ENCODE peak calls at places on chromosomes 5 and 9, in nine cellular contexts. U is psoas muscle; B is aorta; D is PC-3; K is CD8-positive, alpha-beta T cell; Y is upper lobe of right lung; G is dorsolateral prefrontal cortex; I is tibial nerve; Z is left ventricle myocardium inferior. Q is an unnamed sample.

GRCh38 chr5:66223637-66224036 is 79.5 kb downstream of the SREK1 start:
- DNase-seq in G (peak), B (no peak), Y (no peak), D (peak), K (no peak), I (no peak), Z (no peak), U (no peak), Q (no peak)

GRCh38 chr5:68074048-68074632 is 141.4 kb upstream of the PIK3R1 start:
- DNase-seq in B (no peak), G (no peak), K (no peak), Z (no peak), U (no peak), I (peak), Y (no peak), D (no peak), Q (no peak)

GRCh38 chr9:102507044-102507687 is 488.0 kb upstream of the CYLC2 start:
- DNase-seq in Z (no peak), G (no peak), K (no peak), D (no peak), U (no peak), I (no peak), Y (no peak), B (no peak), Q (no peak)

GRCh38 chr5:172943283-172943841 is 15.9 kb upstream of the RPL26L1 start:
- DNase-seq in I (no peak), D (no peak), G (no peak), Z (no peak), U (no peak), B (peak), K (no peak), Y (peak), Q (no peak)

GRCh38 chr9:137694962-137695875 is 76.4 kb downstream of the EHMT1 start:
- DNase-seq in K (no peak), B (no peak), U (peak), Y (peak), D (peak), Z (peak), I (no peak), G (peak), Q (peak)

GRCh38 chr5:132446621-132447020 is 44.0 kb downstream of the IRF1 start:
- DNase-seq in I (peak), B (no peak), Y (no peak), U (peak), G (no peak), D (no peak), K (no peak), Z (peak), Q (no peak)

GRCh38 chr5:168365581-168366081 is 74.2 kb downstream of the WWC1 start:
- DNase-seq in G (peak), D (peak), B (no peak), Y (peak), U (no peak), I (no peak), Z (no peak), K (no peak), Q (no peak)

GRCh38 chr9:134188421-134189166 is 24.2 kb upstream of the RNU6ATAC start:
- DNase-seq in Z (no peak), U (peak), B (peak), Y (peak), G (no peak), I (peak), K (no peak), D (no peak), Q (no peak)

GRCh38 chr9:109953300-109953699 is 173.3 kb downstream of the PALM2AKAP2 start:
- DNase-seq in D (no peak), K (no peak), Z (no peak), I (no peak), B (no peak), Y (no peak), G (no peak), U (no peak), Q (no peak)

GRCh38 chr9:21095561-21095960 is 17.8 kb upstream of the IFNB1 start:
- DNase-seq in K (no peak), B (no peak), I (no peak), D (peak), U (no peak), Z (no peak), Y (no peak), G (no peak), Q (no peak)

GRCh38 chr9:1837453-1838084 is 177.6 kb upstream of the SMARCA2 start:
- DNase-seq in B (no peak), Z (no peak), I (no peak), D (peak), K (no peak), Y (no peak), U (no peak), G (no peak), Q (no peak)

GRCh38 chr5:124660229-124661093 is 86.0 kb downstream of the ZNF608 start:
- DNase-seq in D (peak), U (no peak), G (no peak), B (no peak), Y (no peak), K (no peak), I (no peak), Z (no peak), Q (no peak)

GRCh38 chr5:45399041-45399440 is 297.1 kb downstream of the HCN1 start:
- DNase-seq in B (no peak), I (no peak), Y (no peak), Z (no peak), D (no peak), K (no peak), U (no peak), G (no peak), Q (no peak)

GRCh38 chr5:76413746-76414145 is 10.7 kb downstream of the IQGAP2 start:
- DNase-seq in D (no peak), K (no peak), U (no peak), G (no peak), Y (no peak), I (no peak), B (no peak), Z (no peak), Q (no peak)

GRCh38 chr5:35476789-35477188 is 140.9 kb upstream of the SPEF2 start:
- DNase-seq in D (no peak), G (no peak), U (no peak), K (no peak), I (no peak), Z (no peak), Y (no peak), B (no peak), Q (no peak)

GRCh38 chr9:125106285-125106893 is 36.9 kb downstream of the SCAI start:
- DNase-seq in U (no peak), Y (no peak), K (no peak), I (no peak), G (no peak), D (peak), B (no peak), Z (no peak), Q (no peak)

GRCh38 chr9:38192731-38193130 is 123.7 kb upstream of the SHB start:
- DNase-seq in Z (no peak), B (no peak), Y (no peak), D (no peak), K (no peak), U (no peak), G (no peak), I (no peak), Q (no peak)
- H3K27ac ChIP-seq in Z (no peak), B (no peak), Y (no peak), D (no peak), K (no peak), U (no peak), G (no peak), I (no peak), Q (no peak)

DNA sequence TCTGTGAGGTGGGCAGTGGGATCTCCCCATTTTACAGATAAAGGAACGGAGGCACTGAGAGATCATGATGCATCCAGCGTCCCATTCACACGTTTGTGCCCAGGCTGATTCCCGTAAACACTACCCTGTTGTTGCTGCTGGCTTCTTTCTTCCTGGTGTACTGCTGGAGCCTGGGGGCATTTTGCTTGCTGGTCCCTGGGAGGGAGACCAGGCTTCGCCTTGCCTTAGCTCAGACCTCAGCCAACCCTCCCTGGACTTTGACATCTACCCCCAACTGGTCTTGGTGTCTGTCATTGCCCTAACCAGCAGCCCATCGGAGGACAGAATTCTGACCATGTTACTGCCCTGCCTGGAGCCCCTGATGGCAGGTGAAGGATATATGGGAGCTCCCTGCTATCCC is 82.4 kb downstream of the ZNF618 start:
- DNase-seq in K (no peak), D (no peak), I (no peak), G (no peak), Z (no peak), Y (no peak), U (no peak), B (no peak), Q (no peak)
- H3K27ac ChIP-seq in K (no peak), D (peak), I (no peak), G (no peak), Z (no peak), Y (no peak), U (no peak), B (no peak), Q (no peak)

GRCh38 chr5:142866563-142867275 is 96.5 kb downstream of the ARHGAP26 start:
- DNase-seq in G (no peak), I (no peak), K (peak), Y (no peak), Z (no peak), D (peak), U (no peak), B (no peak), Q (no peak)
- H3K27ac ChIP-seq in G (no peak), I (no peak), K (no peak), Y (no peak), Z (no peak), D (peak), U (no peak), B (no peak), Q (no peak)

GRCh38 chr5:138340008-138340407 is 1.9 kb downstream of the FAM53C start:
- DNase-seq in Z (no peak), K (no peak), G (no peak), I (no peak), Y (no peak), D (no peak), U (no peak), B (no peak), Q (no peak)
- H3K27ac ChIP-seq in Z (peak), K (no peak), G (peak), I (no peak), Y (no peak), D (no peak), U (peak), B (no peak), Q (peak)

DNA sequence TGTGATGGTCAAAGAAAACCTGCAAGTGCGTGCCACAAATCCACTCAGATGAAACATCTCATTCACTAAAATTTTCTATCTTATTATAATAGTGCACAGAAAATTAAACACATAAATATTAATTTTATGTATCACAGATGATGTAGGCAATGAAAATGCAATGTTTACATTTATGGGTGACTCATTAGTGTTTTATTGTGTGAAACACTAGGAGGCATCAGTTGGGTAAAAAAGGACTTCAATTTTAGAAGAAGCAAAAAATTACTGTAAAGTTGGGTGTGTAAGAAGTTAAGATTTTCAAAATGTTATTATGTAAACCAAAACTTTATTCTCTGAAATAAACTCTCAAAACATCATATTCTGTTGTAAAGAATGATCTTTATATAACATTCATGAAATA is 4.0 kb downstream of the MEF2C start:
- DNase-seq in I (no peak), B (no peak), Y (no peak), U (no peak), D (peak), Z (no peak), K (no peak), G (no peak), Q (no peak)
- H3K27ac ChIP-seq in I (peak), B (no peak), Y (peak), U (peak), D (peak), Z (peak), K (no peak), G (peak), Q (no peak)

Q was measured in substantia nigra.